ENCODE peak calls at places on chromosomes 6 and 20, in five cellular contexts. One of them, this sample, is unnamed.

GRCh38 chr20:53816872-53817398 is 223.3 kb upstream of the ZNF217 start:
- DNase-seq in AG09309: no peak
- DNase-seq in fibroblast of pulmonary artery: no peak
- DNase-seq in T-cell: no peak
- DNase-seq in A172: no peak
- DNase-seq in this sample: no peak

GRCh38 chr6:19759117-19759880 is 77.9 kb upstream of the ID4 start:
- DNase-seq in AG09309: peak
- DNase-seq in fibroblast of pulmonary artery: peak
- DNase-seq in T-cell: no peak
- DNase-seq in A172: peak
- DNase-seq in this sample: peak

GRCh38 chr6:150830409-150831165 is 34.9 kb upstream of the MTHFD1L start:
- DNase-seq in AG09309: no peak
- DNase-seq in fibroblast of pulmonary artery: peak
- DNase-seq in T-cell: no peak
- DNase-seq in A172: no peak
- DNase-seq in this sample: no peak

GRCh38 chr6:111731404-111732195 is 125.9 kb upstream of the TRAF3IP2 start:
- DNase-seq in AG09309: no peak
- DNase-seq in fibroblast of pulmonary artery: no peak
- DNase-seq in T-cell: no peak
- DNase-seq in A172: no peak
- DNase-seq in this sample: no peak

GRCh38 chr6:116267879-116268588 is 11.7 kb downstream of the TSPYL1 start:
- DNase-seq in AG09309: no peak
- DNase-seq in fibroblast of pulmonary artery: no peak
- DNase-seq in T-cell: no peak
- DNase-seq in A172: no peak
- DNase-seq in this sample: no peak

GRCh38 chr20:4726710-4727391 is 5.1 kb downstream of the PRND start:
- DNase-seq in AG09309: peak
- DNase-seq in fibroblast of pulmonary artery: peak
- DNase-seq in T-cell: peak
- DNase-seq in A172: peak
- DNase-seq in this sample: peak

GRCh38 chr6:14384175-14384949 is 266.8 kb downstream of the CD83 start:
- DNase-seq in AG09309: no peak
- DNase-seq in fibroblast of pulmonary artery: no peak
- DNase-seq in T-cell: no peak
- DNase-seq in A172: no peak
- DNase-seq in this sample: no peak

GRCh38 chr6:162817196-162817595 is 89.4 kb downstream of the PACRG start:
- DNase-seq in AG09309: no peak
- DNase-seq in fibroblast of pulmonary artery: no peak
- DNase-seq in T-cell: no peak
- DNase-seq in A172: no peak
- DNase-seq in this sample: no peak

GRCh38 chr6:79034865-79035264 is 43.2 kb downstream of the PHIP start:
- DNase-seq in AG09309: no peak
- DNase-seq in fibroblast of pulmonary artery: no peak
- DNase-seq in T-cell: no peak
- DNase-seq in A172: no peak
- DNase-seq in this sample: no peak

GRCh38 chr20:54172856-54173652 is 732 bp downstream of the CYP24A1 start:
- DNase-seq in AG09309: no peak
- DNase-seq in fibroblast of pulmonary artery: no peak
- DNase-seq in T-cell: no peak
- DNase-seq in A172: no peak
- DNase-seq in this sample: no peak

GRCh38 chr6:97726378-97726777 is 443.4 kb upstream of the MMS22L start:
- DNase-seq in AG09309: no peak
- DNase-seq in fibroblast of pulmonary artery: no peak
- DNase-seq in T-cell: no peak
- DNase-seq in A172: no peak
- DNase-seq in this sample: no peak

GRCh38 chr20:35048739-35049138 is 43.9 kb downstream of the TRPC4AP start:
- DNase-seq in AG09309: no peak
- DNase-seq in fibroblast of pulmonary artery: no peak
- DNase-seq in T-cell: no peak
- DNase-seq in A172: no peak
- DNase-seq in this sample: peak

GRCh38 chr6:169620171-169621125 is 81.4 kb downstream of the WDR27 start:
- DNase-seq in AG09309: no peak
- DNase-seq in fibroblast of pulmonary artery: peak
- DNase-seq in T-cell: no peak
- DNase-seq in A172: peak
- DNase-seq in this sample: peak

This sample was measured in RPMI7951.